ENCODE peak calls at places on chromosome 4, in six cellular contexts. One of them, this sample, is unnamed.

GRCh38 chr4:173370130-173370476 is 651 bp upstream of the SAP30 start:
- DNase-seq in G401: no peak
- DNase-seq in cardiac fibroblast: no peak
- DNase-seq in NCI-H510A: no peak
- DNase-seq in kidney glomerular epithelial cell: no peak
- DNase-seq in HEK293T: no peak
- DNase-seq in this sample: peak

GRCh38 chr4:165207016-165207430 is 338 bp upstream of the KLHL2 start:
- DNase-seq in G401: peak
- DNase-seq in cardiac fibroblast: no peak
- DNase-seq in NCI-H510A: no peak
- DNase-seq in kidney glomerular epithelial cell: no peak
- DNase-seq in HEK293T: no peak
- DNase-seq in this sample: no peak

GRCh38 chr4:94909645-94910044 is 151.9 kb downstream of the BMPR1B start:
- DNase-seq in G401: no peak
- DNase-seq in cardiac fibroblast: no peak
- DNase-seq in NCI-H510A: no peak
- DNase-seq in kidney glomerular epithelial cell: no peak
- DNase-seq in HEK293T: no peak
- DNase-seq in this sample: no peak

GRCh38 chr4:119550857-119551532 is 77.6 kb downstream of the PDE5A start:
- DNase-seq in G401: no peak
- DNase-seq in cardiac fibroblast: no peak
- DNase-seq in NCI-H510A: no peak
- DNase-seq in kidney glomerular epithelial cell: no peak
- DNase-seq in HEK293T: peak
- DNase-seq in this sample: peak

GRCh38 chr4:146033149-146033548 is 94.5 kb upstream of the ZNF827 start:
- DNase-seq in G401: no peak
- DNase-seq in cardiac fibroblast: no peak
- DNase-seq in NCI-H510A: no peak
- DNase-seq in kidney glomerular epithelial cell: no peak
- DNase-seq in HEK293T: no peak
- DNase-seq in this sample: no peak

GRCh38 chr4:142961866-142962265 is 115.8 kb upstream of the INPP4B start:
- DNase-seq in G401: no peak
- DNase-seq in cardiac fibroblast: no peak
- DNase-seq in NCI-H510A: no peak
- DNase-seq in kidney glomerular epithelial cell: no peak
- DNase-seq in HEK293T: no peak
- DNase-seq in this sample: no peak

GRCh38 chr4:80077639-80078038 is 4.6 kb upstream of the ANTXR2 start:
- DNase-seq in G401: no peak
- DNase-seq in cardiac fibroblast: no peak
- DNase-seq in NCI-H510A: no peak
- DNase-seq in kidney glomerular epithelial cell: no peak
- DNase-seq in HEK293T: no peak
- DNase-seq in this sample: no peak

GRCh38 chr4:99710681-99711345 is 53.2 kb upstream of the C4orf54 start:
- DNase-seq in G401: no peak
- DNase-seq in cardiac fibroblast: no peak
- DNase-seq in NCI-H510A: no peak
- DNase-seq in kidney glomerular epithelial cell: peak
- DNase-seq in HEK293T: no peak
- DNase-seq in this sample: no peak

GRCh38 chr4:3464349-3464905 is 1.3 kb downstream of the DOK7 start:
- DNase-seq in G401: no peak
- DNase-seq in cardiac fibroblast: no peak
- DNase-seq in NCI-H510A: no peak
- DNase-seq in kidney glomerular epithelial cell: no peak
- DNase-seq in HEK293T: no peak
- DNase-seq in this sample: no peak

GRCh38 chr4:121648518-121648917 is 48.3 kb downstream of the ANXA5 start:
- DNase-seq in G401: no peak
- DNase-seq in cardiac fibroblast: peak
- DNase-seq in NCI-H510A: no peak
- DNase-seq in kidney glomerular epithelial cell: no peak
- DNase-seq in HEK293T: no peak
- DNase-seq in this sample: peak

GRCh38 chr4:163332526-163333405 is at the start of gene NPY1R:
- DNase-seq in G401: peak
- DNase-seq in cardiac fibroblast: peak
- DNase-seq in NCI-H510A: peak
- DNase-seq in kidney glomerular epithelial cell: peak
- DNase-seq in HEK293T: peak
- DNase-seq in this sample: peak

GRCh38 chr4:10115271-10115656 is 1.3 kb downstream of the WDR1 start:
- DNase-seq in G401: no peak
- DNase-seq in cardiac fibroblast: peak
- DNase-seq in NCI-H510A: no peak
- DNase-seq in kidney glomerular epithelial cell: peak
- DNase-seq in HEK293T: no peak
- DNase-seq in this sample: peak

GRCh38 chr4:163744861-163745260 is 250.4 kb downstream of the TMA16 start:
- DNase-seq in G401: no peak
- DNase-seq in cardiac fibroblast: no peak
- DNase-seq in NCI-H510A: no peak
- DNase-seq in kidney glomerular epithelial cell: no peak
- DNase-seq in HEK293T: no peak
- DNase-seq in this sample: no peak

GRCh38 chr4:82223715-82224114 is 150.1 kb downstream of the HNRNPD start:
- DNase-seq in G401: no peak
- DNase-seq in cardiac fibroblast: no peak
- DNase-seq in NCI-H510A: no peak
- DNase-seq in kidney glomerular epithelial cell: no peak
- DNase-seq in HEK293T: no peak
- DNase-seq in this sample: no peak

GRCh38 chr4:966266-967112 is 6.9 kb downstream of the DGKQ start:
- DNase-seq in G401: no peak
- DNase-seq in cardiac fibroblast: no peak
- DNase-seq in NCI-H510A: no peak
- DNase-seq in kidney glomerular epithelial cell: no peak
- DNase-seq in HEK293T: no peak
- DNase-seq in this sample: no peak

GRCh38 chr4:125283702-125284279 is 31.0 kb upstream of the FAT4 start:
- DNase-seq in G401: peak
- DNase-seq in cardiac fibroblast: peak
- DNase-seq in NCI-H510A: no peak
- DNase-seq in kidney glomerular epithelial cell: peak
- DNase-seq in HEK293T: no peak
- DNase-seq in this sample: peak

GRCh38 chr4:152556814-152557213 is 20.9 kb upstream of the FBXW7 start:
- DNase-seq in G401: no peak
- DNase-seq in cardiac fibroblast: no peak
- DNase-seq in NCI-H510A: no peak
- DNase-seq in kidney glomerular epithelial cell: no peak
- DNase-seq in HEK293T: no peak
- DNase-seq in this sample: no peak

GRCh38 chr4:54625391-54625790 is 32.4 kb upstream of the KIT start:
- DNase-seq in G401: no peak
- DNase-seq in cardiac fibroblast: peak
- DNase-seq in NCI-H510A: no peak
- DNase-seq in kidney glomerular epithelial cell: no peak
- DNase-seq in HEK293T: no peak
- DNase-seq in this sample: peak

GRCh38 chr4:150746156-150746555 is 164.2 kb downstream of the MAB21L2 start:
- DNase-seq in G401: no peak
- DNase-seq in cardiac fibroblast: peak
- DNase-seq in NCI-H510A: no peak
- DNase-seq in kidney glomerular epithelial cell: peak
- DNase-seq in HEK293T: no peak
- DNase-seq in this sample: no peak

GRCh38 chr4:122827258-122827887 is 742 bp downstream of the FGF2 start:
- DNase-seq in G401: no peak
- DNase-seq in cardiac fibroblast: peak
- DNase-seq in NCI-H510A: no peak
- DNase-seq in kidney glomerular epithelial cell: no peak
- DNase-seq in HEK293T: peak
- DNase-seq in this sample: peak

GRCh38 chr4:173181769-173182374 is 13.3 kb downstream of the GALNT7 start:
- DNase-seq in G401: peak
- DNase-seq in cardiac fibroblast: peak
- DNase-seq in NCI-H510A: no peak
- DNase-seq in kidney glomerular epithelial cell: peak
- DNase-seq in HEK293T: no peak
- DNase-seq in this sample: peak

GRCh38 chr4:68359508-68359907 is 9.6 kb upstream of the YTHDC1 start:
- DNase-seq in G401: no peak
- DNase-seq in cardiac fibroblast: no peak
- DNase-seq in NCI-H510A: no peak
- DNase-seq in kidney glomerular epithelial cell: no peak
- DNase-seq in HEK293T: no peak
- DNase-seq in this sample: no peak

GRCh38 chr4:25863906-25864418 is 1.2 kb upstream of the SEL1L3 start:
- DNase-seq in G401: peak
- DNase-seq in cardiac fibroblast: no peak
- DNase-seq in NCI-H510A: no peak
- DNase-seq in kidney glomerular epithelial cell: no peak
- DNase-seq in HEK293T: no peak
- DNase-seq in this sample: no peak

This sample was measured in AG20443.